ENCODE peak calls at places on chromosomes 12 and 14, in ten cellular contexts. I, Y, L, Q, S, C, N, M, T and D are unnamed samples.

GRCh38 chr12:85043829-85044228 is 7.7 kb downstream of the LRRIQ1 start:
- DNase-seq in M (no peak), Y (no peak), I (no peak), C (no peak), T (no peak), Q (no peak), N (no peak), L (no peak), S (no peak), D (no peak)

GRCh38 chr14:91310620-91311283 is 66.2 kb upstream of the GPR68 start:
- DNase-seq in S (no peak), L (no peak), C (no peak), Y (no peak), N (no peak), Q (no peak), T (no peak), M (no peak), I (no peak), D (no peak)

GRCh38 chr14:40204441-40205175 is 772.4 kb upstream of the FBXO33 start:
- DNase-seq in S (no peak), C (no peak), M (no peak), Q (no peak), N (no peak), Y (no peak), I (no peak), T (no peak), L (no peak), D (no peak)

GRCh38 chr14:56874375-56874774 is 64.1 kb upstream of the OTX2 start:
- DNase-seq in L (peak), T (no peak), M (peak), I (peak), C (no peak), N (no peak), S (peak), Q (no peak), Y (no peak), D (no peak)

GRCh38 chr12:124640096-124640495 is 72.7 kb upstream of the NCOR2 start:
- DNase-seq in Y (no peak), C (no peak), N (no peak), T (peak), L (no peak), Q (no peak), I (no peak), S (peak), M (no peak), D (no peak)

GRCh38 chr12:27280412-27280811 is 36.3 kb downstream of the STK38L start:
- DNase-seq in M (no peak), N (no peak), Q (no peak), S (no peak), T (no peak), I (no peak), L (peak), C (no peak), Y (no peak), D (no peak)

GRCh38 chr12:120181991-120182631 is 12.4 kb downstream of the GCN1 start:
- DNase-seq in I (no peak), Q (no peak), Y (peak), C (no peak), S (no peak), M (no peak), N (no peak), T (peak), L (no peak), D (no peak)

GRCh38 chr14:106029959-106030358 is 503.6 kb downstream of the TMEM121 start:
- DNase-seq in L (no peak), M (no peak), S (no peak), Q (no peak), T (no peak), Y (no peak), I (no peak), N (no peak), C (no peak), D (no peak)

GRCh38 chr12:31866523-31866922 is 92.7 kb upstream of the RESF1 start:
- DNase-seq in S (no peak), T (no peak), C (no peak), M (no peak), I (no peak), Y (no peak), L (no peak), N (no peak), Q (no peak), D (no peak)

GRCh38 chr12:45244561-45245348 is 28.9 kb downstream of the ANO6 start:
- DNase-seq in C (no peak), M (no peak), L (no peak), N (no peak), Q (no peak), Y (no peak), T (peak), I (no peak), S (peak), D (no peak)

GRCh38 chr12:2811791-2812190 is 677 bp upstream of the ITFG2 start:
- DNase-seq in Y (no peak), L (no peak), C (no peak), N (no peak), Q (no peak), T (no peak), I (no peak), S (no peak), M (no peak), D (no peak)

GRCh38 chr12:2812290-2813213 is at the start of gene ITFG2:
- DNase-seq in T (peak), N (peak), L (peak), I (peak), Q (peak), S (peak), Y (peak), C (peak), M (peak), D (peak)

GRCh38 chr12:2813573-2814185 is 1.2 kb downstream of the ITFG2 start:
- DNase-seq in Y (no peak), I (no peak), M (peak), L (peak), C (peak), Q (no peak), N (no peak), T (peak), S (peak), D (peak)

DNA sequence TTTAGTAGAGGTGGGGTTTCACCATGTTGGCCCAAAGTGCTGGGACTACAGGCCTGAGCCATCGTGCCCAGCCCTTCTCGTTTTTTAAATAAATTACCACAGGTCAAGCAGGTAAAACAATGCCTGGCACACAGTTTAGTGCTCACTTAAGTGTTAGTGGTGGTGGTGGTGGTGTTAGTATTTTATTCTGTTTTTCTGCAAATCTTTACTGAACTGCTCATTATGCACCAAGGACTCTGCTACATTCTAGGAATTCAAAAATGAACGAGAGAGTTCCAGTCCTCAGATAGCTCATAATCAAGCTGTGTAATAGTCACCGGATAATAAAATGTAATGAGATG is 716 bp downstream of the ITFG2 start:
- DNase-seq in L (no peak), I (no peak), T (no peak), N (no peak), Q (no peak), C (no peak), Y (no peak), S (no peak), M (no peak), D (no peak)
- TF ChIP-seq CTCF in L (no peak), I (no peak), T (no peak), N (no peak), Q (no peak), C (no peak), Y (no peak), S (no peak), M (no peak), D (no peak)

DNA sequence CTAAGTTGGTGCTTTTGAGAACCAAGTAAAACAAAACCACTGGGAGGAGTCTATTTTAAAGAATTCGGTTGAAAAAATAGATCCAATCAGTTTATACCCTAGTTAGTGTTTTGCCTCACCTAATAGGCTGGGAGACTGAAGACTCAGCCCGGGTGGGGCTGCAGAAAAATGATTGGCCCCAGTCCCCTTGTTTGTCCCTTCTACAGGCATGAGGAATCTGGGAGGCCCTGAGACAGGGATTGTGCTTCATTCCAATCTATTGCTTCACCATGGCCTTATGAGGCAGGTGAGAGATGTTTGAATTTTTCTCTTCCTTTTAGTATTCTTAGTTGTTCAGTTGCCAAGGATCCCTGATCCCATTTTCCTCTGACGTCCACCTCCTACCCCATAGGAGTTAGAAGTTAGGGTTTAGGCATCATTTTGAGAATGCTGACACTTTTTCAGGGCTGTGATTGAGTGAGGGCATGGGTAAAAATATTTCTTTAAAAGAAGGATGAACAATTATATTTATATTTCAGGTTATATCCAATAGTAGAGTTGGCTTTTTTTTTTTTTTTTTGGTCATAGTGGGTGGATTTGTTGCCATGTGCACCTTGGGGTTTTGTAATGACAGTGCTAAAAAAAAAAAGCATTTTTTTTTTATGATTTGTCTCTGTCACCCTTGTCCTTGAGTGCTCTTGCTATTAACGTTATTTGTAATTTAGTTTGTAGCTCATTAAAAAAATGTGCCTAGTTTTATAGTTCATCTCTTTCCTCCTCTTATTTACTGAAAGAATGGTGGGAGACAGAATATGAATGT is 1.6 kb upstream of the RAB5B start:
- DNase-seq in T (peak), M (no peak), Q (no peak), Y (peak), C (no peak), S (no peak), I (no peak), L (no peak), N (no peak), D (no peak)
- H3K4me3 ChIP-seq in T (peak), M (no peak), Q (peak), Y (peak), C (peak), S (peak), I (peak), L (no peak), N (peak), D (no peak)

GRCh38 chr14:68784298-68784910 is 8.5 kb downstream of the ZFP36L1 start:
- DNase-seq in C (peak), T (no peak), M (peak), L (peak), I (peak), S (no peak), Q (peak), Y (peak), N (no peak), D (no peak)
- TF ChIP-seq POLR2A in C (no peak), T (no peak), M (no peak), L (peak), I (no peak), S (no peak), Q (no peak), Y (no peak), N (no peak), D (no peak)

GRCh38 chr14:24607081-24607480 is 2.4 kb downstream of the GZMH start:
- DNase-seq in S (peak), I (no peak), T (no peak), Q (no peak), L (no peak), M (no peak), N (no peak), Y (no peak), C (no peak), D (no peak)
- TF ChIP-seq CTCF in S (no peak), I (no peak), T (no peak), Q (no peak), L (no peak), M (no peak), N (no peak), Y (no peak), C (no peak), D (no peak)

GRCh38 chr12:130628304-130628703 is 87.8 kb downstream of the RIMBP2 start:
- DNase-seq in S (no peak), L (no peak), I (no peak), Y (no peak), C (no peak), T (no peak), M (no peak), Q (no peak), N (no peak), D (no peak)

GRCh38 chr12:130634866-130635265 is 81.2 kb downstream of the RIMBP2 start:
- DNase-seq in I (no peak), M (no peak), S (no peak), N (no peak), T (no peak), C (no peak), Y (no peak), L (no peak), Q (no peak), D (no peak)

GRCh38 chr12:130632582-130633174 is 83.4 kb downstream of the RIMBP2 start:
- DNase-seq in C (no peak), T (no peak), I (no peak), L (peak), Y (no peak), S (no peak), Q (no peak), N (no peak), M (no peak), D (no peak)

GRCh38 chr12:130636370-130636769 is 79.7 kb downstream of the RIMBP2 start:
- DNase-seq in C (no peak), S (no peak), Y (no peak), T (no peak), L (no peak), I (no peak), N (no peak), Q (no peak), M (no peak), D (no peak)

DNA sequence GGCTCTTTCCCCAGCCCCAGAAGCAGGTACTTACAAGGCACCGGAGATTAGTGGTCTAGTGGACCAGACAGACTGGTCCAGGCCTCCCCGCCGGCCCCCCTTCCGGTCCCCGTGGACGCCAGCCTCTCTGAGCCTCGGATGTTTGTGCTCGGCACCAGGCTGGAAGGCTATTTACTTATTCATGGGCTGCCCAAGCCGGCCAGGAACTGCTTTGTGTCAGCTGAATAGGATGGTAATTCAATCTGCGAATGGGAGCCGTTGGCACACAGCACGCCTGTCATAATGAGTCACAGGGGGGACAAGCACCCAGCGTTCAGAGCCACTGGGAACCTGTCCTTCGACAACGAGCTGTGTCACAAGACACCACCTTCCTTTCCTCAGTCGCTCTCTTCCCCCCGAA is 82.3 kb downstream of the RIMBP2 start:
- DNase-seq in I (peak), L (peak), Q (no peak), Y (no peak), C (no peak), N (no peak), M (no peak), T (no peak), S (no peak), D (no peak)
- H3K4me3 ChIP-seq in I (no peak), L (no peak), Q (no peak), Y (no peak), C (no peak), N (no peak), M (no peak), T (no peak), S (no peak), D (no peak)

GRCh38 chr12:121580959-121581680 is at the start of gene KDM2B:
- DNase-seq in Y (no peak), N (no peak), M (peak), I (peak), T (peak), Q (no peak), L (peak), S (peak), C (peak), D (peak)
- TF ChIP-seq POLR2A in Y (no peak), N (no peak), M (no peak), I (no peak), T (no peak), Q (no peak), L (no peak), S (no peak), C (no peak), D (no peak)

DNA sequence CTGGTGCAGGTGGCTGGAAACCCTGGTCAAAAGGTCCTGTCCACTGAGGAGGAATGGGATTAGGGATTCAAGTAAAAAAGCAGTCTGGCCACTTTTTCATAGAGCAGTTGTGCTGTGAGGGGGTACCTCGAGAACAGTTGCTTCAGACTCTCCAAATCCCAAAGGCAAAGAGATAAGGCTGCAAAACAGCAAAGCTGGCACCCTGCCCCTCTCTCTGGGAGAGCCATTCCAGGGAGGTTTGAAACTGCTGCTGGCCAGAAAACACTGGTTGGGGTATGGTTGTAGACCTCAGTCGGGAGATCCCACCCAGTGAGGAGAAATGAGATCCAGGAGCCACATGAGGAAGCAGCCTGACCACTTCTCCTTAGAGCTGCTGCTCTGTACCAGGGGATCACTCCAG is 137.3 kb downstream of the CEP83 start:
- DNase-seq in I (no peak), S (no peak), M (no peak), L (no peak), T (no peak), C (peak), Y (no peak), Q (no peak), N (no peak), D (no peak)
- TF ChIP-seq CTCF in I (no peak), S (no peak), M (no peak), L (no peak), T (no peak), C (no peak), Y (no peak), Q (no peak), N (no peak), D (no peak)